ENCODE peak calls at places on chromosomes 11 and 22, in four cellular contexts. One of them, this sample, is unnamed.

GRCh38 chr22:24247011-24247507 is 2.2 kb upstream of the GGT5 start:
- DNase-seq in AG10803: no peak
- DNase-seq in adrenal gland: no peak
- DNase-seq in HepG2: no peak
- DNase-seq in this sample: no peak

GRCh38 chr22:41074466-41074865 is 17.9 kb upstream of the EP300 start:
- DNase-seq in adrenal gland: no peak
- DNase-seq in AG10803: no peak
- DNase-seq in HepG2: no peak
- DNase-seq in this sample: no peak

GRCh38 chr11:108561535-108561991 is 32.0 kb downstream of the EXPH5 start:
- DNase-seq in HepG2: no peak
- DNase-seq in adrenal gland: no peak
- DNase-seq in AG10803: peak
- DNase-seq in this sample: no peak

GRCh38 chr22:39617342-39617741 is 46.8 kb downstream of the CACNA1I start:
- DNase-seq in AG10803: no peak
- DNase-seq in adrenal gland: no peak
- DNase-seq in HepG2: no peak
- DNase-seq in this sample: no peak

GRCh38 chr11:66368484-66368883 is 3.1 kb downstream of the SLC29A2 start:
- DNase-seq in AG10803: no peak
- DNase-seq in HepG2: no peak
- DNase-seq in adrenal gland: no peak
- DNase-seq in this sample: no peak

GRCh38 chr11:77705195-77705876 is 67.7 kb upstream of the CLNS1A start:
- DNase-seq in adrenal gland: no peak
- DNase-seq in AG10803: peak
- DNase-seq in HepG2: peak
- DNase-seq in this sample: no peak

GRCh38 chr11:125085301-125086081 is 22.4 kb downstream of the SLC37A2 start:
- DNase-seq in HepG2: no peak
- DNase-seq in adrenal gland: no peak
- DNase-seq in AG10803: no peak
- DNase-seq in this sample: no peak

GRCh38 chr11:43923327-43924111 is 18.9 kb upstream of the C11orf96 start:
- DNase-seq in adrenal gland: peak
- DNase-seq in HepG2: no peak
- DNase-seq in AG10803: no peak
- DNase-seq in this sample: no peak

GRCh38 chr11:59801981-59802638 is 8.5 kb downstream of the MRPL16 start:
- DNase-seq in HepG2: no peak
- DNase-seq in AG10803: peak
- DNase-seq in adrenal gland: peak
- DNase-seq in this sample: no peak

GRCh38 chr11:32870676-32871075 is 21.9 kb upstream of the QSER1 start:
- DNase-seq in AG10803: no peak
- DNase-seq in HepG2: no peak
- DNase-seq in adrenal gland: no peak
- DNase-seq in this sample: peak

GRCh38 chr11:76577199-76577920 is 93.2 kb downstream of the LRRC32 start:
- DNase-seq in adrenal gland: peak
- DNase-seq in HepG2: no peak
- DNase-seq in AG10803: peak
- DNase-seq in this sample: no peak

GRCh38 chr22:28594784-28595324 is 84.8 kb downstream of the TTC28 start:
- DNase-seq in adrenal gland: no peak
- DNase-seq in HepG2: peak
- DNase-seq in AG10803: peak
- DNase-seq in this sample: peak

DNA sequence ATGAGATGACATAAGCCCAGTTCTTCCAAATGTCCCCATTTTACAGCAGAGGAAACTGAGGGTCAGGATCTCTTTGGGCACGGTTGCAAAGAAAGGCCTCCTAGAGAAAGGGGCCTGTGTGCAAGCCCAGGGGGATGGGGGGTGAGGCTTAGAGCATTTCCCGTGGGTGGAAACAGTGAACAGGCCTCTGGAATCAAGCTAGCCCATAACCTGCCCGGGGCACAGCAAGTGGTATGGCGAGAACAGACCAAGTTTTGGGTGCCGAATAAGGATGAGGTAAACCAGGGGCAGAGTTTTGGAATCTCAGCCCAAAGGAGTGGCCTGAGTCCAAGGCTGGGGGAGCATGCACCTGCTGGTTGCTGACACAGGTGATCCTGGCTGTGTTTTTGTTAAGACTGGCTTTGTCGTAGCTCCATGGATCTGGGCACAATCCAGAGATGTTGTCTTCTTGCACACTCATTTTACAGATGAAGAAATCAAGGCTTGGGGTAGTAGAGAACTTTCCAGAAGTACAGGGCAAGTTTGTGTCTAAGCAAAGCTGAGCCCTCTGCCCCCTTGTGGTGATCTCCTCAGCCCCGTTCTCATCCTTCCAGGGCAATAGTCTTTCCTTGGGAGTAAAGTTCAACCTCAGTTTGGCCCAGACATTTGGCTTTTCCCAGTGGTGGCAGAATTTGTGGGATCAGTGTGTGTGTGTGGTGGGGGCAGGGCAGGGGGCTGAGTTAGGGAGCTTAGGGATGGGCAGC is 53.5 kb upstream of the MYEOV start:
- DNase-seq in AG10803: no peak
- DNase-seq in adrenal gland: peak
- DNase-seq in HepG2: no peak
- DNase-seq in this sample: no peak
- TF ChIP-seq CTCF in AG10803: peak
- TF ChIP-seq CTCF in adrenal gland: no peak
- TF ChIP-seq CTCF in HepG2: peak
- TF ChIP-seq CTCF in this sample: peak

DNA sequence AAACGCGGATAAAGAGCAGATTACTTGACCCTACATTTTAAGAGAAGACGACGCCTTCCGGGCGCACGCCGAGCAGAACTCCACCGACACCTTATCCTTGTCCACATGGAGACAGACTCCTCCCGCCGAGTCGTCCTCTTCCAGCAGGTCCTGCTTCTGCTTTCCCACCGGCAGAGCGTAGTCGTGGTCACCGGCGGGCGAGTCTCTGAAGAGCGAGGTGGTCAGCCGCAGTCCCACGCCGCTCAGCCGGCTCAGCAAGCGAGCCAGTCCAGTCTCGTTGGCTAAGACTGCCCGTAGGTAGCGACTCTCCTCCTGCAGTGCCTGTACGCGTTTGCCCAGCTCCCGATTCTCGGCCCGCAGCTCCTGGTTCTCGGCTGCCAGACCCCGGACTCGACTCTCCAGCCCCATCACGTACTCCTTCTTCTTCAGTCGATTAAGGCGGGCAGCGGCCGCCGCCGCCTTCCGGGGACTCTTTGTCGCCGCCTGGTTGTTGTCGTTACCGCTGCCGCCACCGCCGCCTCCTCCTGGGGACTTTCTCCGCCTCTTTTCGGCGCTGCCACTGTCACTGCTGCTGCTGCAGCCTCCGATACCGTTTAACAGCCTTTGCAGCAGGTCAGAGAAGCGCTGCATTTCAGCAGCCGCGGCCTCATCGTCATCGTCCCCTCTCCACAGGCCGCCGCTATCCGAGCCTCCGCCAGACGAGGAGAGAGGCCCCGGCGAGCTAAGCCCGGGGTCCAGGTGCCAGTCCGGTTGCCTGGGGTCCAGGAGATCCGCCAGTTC is 958 bp downstream of the CREBZF start:
- DNase-seq in AG10803: peak
- DNase-seq in HepG2: peak
- DNase-seq in adrenal gland: peak
- DNase-seq in this sample: peak
- H3K4me3 ChIP-seq in AG10803: peak
- H3K4me3 ChIP-seq in HepG2: peak
- H3K4me3 ChIP-seq in adrenal gland: peak
- H3K4me3 ChIP-seq in this sample: peak

GRCh38 chr22:45082795-45083194 is 73.0 kb upstream of the PHF21B start:
- DNase-seq in AG10803: no peak
- DNase-seq in adrenal gland: no peak
- DNase-seq in HepG2: no peak
- DNase-seq in this sample: no peak
- TF ChIP-seq CTCF in AG10803: peak
- TF ChIP-seq CTCF in adrenal gland: no peak
- TF ChIP-seq CTCF in HepG2: peak
- TF ChIP-seq CTCF in this sample: peak

GRCh38 chr11:131460931-131461330 is 90.5 kb downstream of the NTM start:
- DNase-seq in HepG2: no peak
- DNase-seq in AG10803: no peak
- DNase-seq in adrenal gland: no peak
- DNase-seq in this sample: no peak

GRCh38 chr11:131455843-131456704 is 85.7 kb downstream of the NTM start:
- DNase-seq in adrenal gland: no peak
- DNase-seq in HepG2: no peak
- DNase-seq in AG10803: no peak
- DNase-seq in this sample: no peak

GRCh38 chr11:131462622-131463021 is 92.2 kb downstream of the NTM start:
- DNase-seq in HepG2: no peak
- DNase-seq in AG10803: no peak
- DNase-seq in adrenal gland: no peak
- DNase-seq in this sample: no peak

GRCh38 chr11:131458421-131458820 is 88.0 kb downstream of the NTM start:
- DNase-seq in adrenal gland: no peak
- DNase-seq in HepG2: no peak
- DNase-seq in AG10803: no peak
- DNase-seq in this sample: no peak

DNA sequence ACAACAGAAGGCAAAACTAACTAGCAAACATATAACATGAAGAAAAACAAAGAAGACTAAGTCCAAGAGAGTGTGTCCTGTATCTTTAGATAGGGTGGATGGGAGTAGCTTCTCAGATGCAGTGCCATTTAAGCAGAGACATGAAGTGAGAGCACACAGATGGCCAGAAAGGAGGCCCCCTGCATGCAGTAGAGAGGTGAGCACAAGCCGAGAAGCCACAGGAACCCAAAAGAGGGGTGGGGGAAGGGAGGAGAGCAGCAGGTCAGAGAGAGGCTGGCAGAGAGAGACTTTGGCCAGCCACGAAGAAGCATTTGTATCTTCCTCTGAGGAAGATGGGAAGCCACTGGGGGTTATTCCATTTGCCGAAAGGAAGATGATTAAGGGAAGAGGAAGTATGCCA is 86.7 kb downstream of the NTM start:
- DNase-seq in adrenal gland: no peak
- DNase-seq in HepG2: no peak
- DNase-seq in AG10803: no peak
- DNase-seq in this sample: no peak
- H3K4me3 ChIP-seq in adrenal gland: no peak
- H3K4me3 ChIP-seq in HepG2: no peak
- H3K4me3 ChIP-seq in AG10803: no peak
- H3K4me3 ChIP-seq in this sample: no peak

GRCh38 chr22:43592470-43592869 is 180.7 kb downstream of the MPPED1 start:
- DNase-seq in AG10803: no peak
- DNase-seq in adrenal gland: no peak
- DNase-seq in HepG2: no peak
- DNase-seq in this sample: no peak
- TF ChIP-seq CTCF in AG10803: peak
- TF ChIP-seq CTCF in adrenal gland: no peak
- TF ChIP-seq CTCF in HepG2: peak
- TF ChIP-seq CTCF in this sample: peak

DNA sequence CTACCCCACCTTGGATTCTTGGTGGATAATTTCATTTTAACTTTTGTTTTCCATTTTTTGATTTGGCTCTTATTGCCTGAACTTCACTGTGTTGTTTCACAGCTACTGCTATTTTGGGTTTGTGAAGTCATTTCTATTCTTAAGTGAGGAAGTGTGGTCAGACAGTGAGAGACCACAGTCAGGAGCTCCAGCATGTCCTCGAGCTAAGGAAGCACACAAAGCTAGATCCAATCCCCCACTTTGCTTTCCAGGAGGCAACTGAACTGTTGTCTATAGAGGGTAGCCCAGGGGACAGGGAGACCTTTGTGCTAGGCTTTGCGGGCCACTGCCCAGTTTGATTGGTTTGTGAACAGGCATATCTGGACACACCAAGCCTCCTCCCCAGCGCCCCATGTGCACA is 251.8 kb upstream of the KIRREL3 start:
- DNase-seq in HepG2: no peak
- DNase-seq in adrenal gland: no peak
- DNase-seq in AG10803: no peak
- DNase-seq in this sample: no peak
- H3K4me3 ChIP-seq in HepG2: no peak
- H3K4me3 ChIP-seq in adrenal gland: no peak
- H3K4me3 ChIP-seq in AG10803: no peak
- H3K4me3 ChIP-seq in this sample: no peak

GRCh38 chr11:11880179-11880578 is 38.4 kb downstream of the USP47 start:
- DNase-seq in AG10803: no peak
- DNase-seq in adrenal gland: no peak
- DNase-seq in HepG2: no peak
- DNase-seq in this sample: no peak

GRCh38 chr11:11871991-11872401 is 30.2 kb downstream of the USP47 start:
- DNase-seq in adrenal gland: no peak
- DNase-seq in AG10803: no peak
- DNase-seq in HepG2: no peak
- DNase-seq in this sample: peak

DNA sequence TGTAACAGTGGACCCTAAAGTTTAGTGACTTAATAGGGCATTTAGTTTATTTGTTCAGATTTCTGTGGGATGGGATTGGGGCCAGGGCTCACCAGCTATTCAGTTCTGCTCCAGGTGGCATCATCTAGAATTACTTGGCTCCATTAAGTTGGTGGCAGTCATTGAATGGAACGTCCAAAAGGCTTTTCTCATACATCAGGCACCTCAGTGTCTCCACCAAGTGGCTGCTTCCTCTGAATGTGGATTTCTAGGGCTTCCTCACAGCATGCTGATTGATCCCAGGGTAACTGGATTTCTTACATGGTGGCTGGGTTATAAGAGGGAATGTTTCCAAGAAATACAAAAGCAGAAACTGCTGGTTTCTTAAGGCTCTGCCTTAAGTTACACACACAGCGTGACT is 34.7 kb downstream of the USP47 start:
- DNase-seq in adrenal gland: no peak
- DNase-seq in HepG2: peak
- DNase-seq in AG10803: no peak
- DNase-seq in this sample: no peak
- TF ChIP-seq CTCF in adrenal gland: no peak
- TF ChIP-seq CTCF in HepG2: peak
- TF ChIP-seq CTCF in AG10803: no peak
- TF ChIP-seq CTCF in this sample: peak

DNA sequence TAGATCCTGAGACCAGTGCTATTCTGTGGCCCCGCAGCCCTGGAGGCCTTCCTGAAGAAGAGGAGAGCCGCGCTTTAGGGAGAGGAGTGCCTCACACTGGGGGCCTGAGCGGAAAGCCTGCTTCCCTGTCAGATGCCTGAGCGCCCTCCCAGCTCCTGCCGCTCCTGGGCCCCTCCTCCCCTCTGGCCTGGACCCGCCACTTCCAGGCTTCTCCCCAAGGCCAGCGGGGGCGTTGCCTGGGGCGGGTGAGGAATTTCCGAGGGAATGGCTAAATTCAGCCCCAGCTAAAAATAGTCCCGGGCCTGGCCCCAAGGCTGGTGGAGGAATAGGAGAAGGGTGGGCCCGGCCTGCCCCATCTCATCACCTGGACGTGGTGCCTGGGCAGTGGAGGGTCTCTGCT is 15.4 kb downstream of the ARHGEF17 start:
- DNase-seq in HepG2: peak
- DNase-seq in adrenal gland: peak
- DNase-seq in AG10803: peak
- DNase-seq in this sample: no peak
- H3K4me3 ChIP-seq in HepG2: peak
- H3K4me3 ChIP-seq in adrenal gland: no peak
- H3K4me3 ChIP-seq in AG10803: peak
- H3K4me3 ChIP-seq in this sample: no peak

This sample was measured in OCI-LY7.